ENCODE peak calls at places on chromosomes 13 and 19, in four cellular contexts. G, C, T and Y are unnamed samples.

GRCh38 chr19:952680-953500 is 27.1 kb downstream of the ARID3A start:
- DNase-seq in T (no peak), C (no peak), G (no peak), Y (peak)

GRCh38 chr19:18274776-18275356 is 614 bp upstream of the IQCN start:
- DNase-seq in G (no peak), T (peak), C (peak), Y (peak)

GRCh38 chr19:30090963-30091362 is 148.9 kb downstream of the URI1 start:
- DNase-seq in T (no peak), C (no peak), G (no peak), Y (no peak)

GRCh38 chr19:56314584-56315075 is at the start of gene ZSCAN5A:
- DNase-seq in C (peak), G (peak), T (peak), Y (peak)

GRCh38 chr13:112874751-112875300 is 94.2 kb upstream of the MCF2L start:
- DNase-seq in T (no peak), G (no peak), C (no peak), Y (no peak)

GRCh38 chr13:79883216-79883615 is 402.3 kb downstream of the NDFIP2 start:
- DNase-seq in T (no peak), G (no peak), C (no peak), Y (no peak)

GRCh38 chr13:64551755-64552154 is 2678.4 kb downstream of the PCDH9 start:
- DNase-seq in G (no peak), C (no peak), T (peak), Y (peak)

GRCh38 chr19:18021121-18021755 is 13.3 kb downstream of the ARRDC2 start:
- DNase-seq in T (peak), G (no peak), C (peak), Y (peak)

GRCh38 chr13:37984357-37984756 is 114.8 kb upstream of the TRPC4 start:
- DNase-seq in C (no peak), G (no peak), T (no peak), Y (no peak)

GRCh38 chr19:27894906-27895754 is 1317.8 kb downstream of the UQCRFS1 start:
- DNase-seq in C (no peak), T (no peak), G (no peak), Y (no peak)

GRCh38 chr19:45821103-45821521 is 6.0 kb upstream of the RSPH6A start:
- DNase-seq in G (no peak), T (no peak), C (no peak), Y (no peak)

GRCh38 chr19:679418-680286 is 3.5 kb downstream of the FSTL3 start:
- DNase-seq in C (peak), G (no peak), T (no peak), Y (peak)

GRCh38 chr19:27758626-27759505 is 1454.1 kb downstream of the UQCRFS1 start:
- DNase-seq in T (no peak), G (no peak), C (no peak), Y (no peak)

GRCh38 chr19:48629599-48630288 is 7.4 kb downstream of the DBP start:
- DNase-seq in G (no peak), T (peak), C (no peak), Y (peak)

GRCh38 chr19:29665215-29665825 is at the start of gene PLEKHF1:
- DNase-seq in C (peak), G (peak), T (peak), Y (peak)

GRCh38 chr13:64266024-64266423 is 2850.4 kb upstream of the PCDH20 start:
- DNase-seq in C (no peak), T (no peak), G (no peak), Y (no peak)

GRCh38 chr19:42942187-42942789 is 5.3 kb upstream of the PSG7 start:
- DNase-seq in T (no peak), C (no peak), G (no peak), Y (peak)

GRCh38 chr13:94192576-94192975 is 286.9 kb downstream of the DCT start:
- DNase-seq in T (peak), C (no peak), G (no peak), Y (no peak)

GRCh38 chr19:2290441-2291184 is 8.6 kb upstream of the PEAK3 start:
- DNase-seq in C (no peak), G (no peak), T (no peak), Y (peak)

GRCh38 chr13:20456737-20457136 is 68.9 kb downstream of the CRYL1 start:
- DNase-seq in C (no peak), T (no peak), G (no peak), Y (no peak)

GRCh38 chr13:30052127-30052526 is 201.7 kb upstream of the UBL3 start:
- DNase-seq in G (no peak), T (no peak), C (no peak), Y (no peak)

GRCh38 chr19:49592486-49593232 is 1.7 kb downstream of the PRR12 start:
- DNase-seq in T (no peak), G (no peak), C (no peak), Y (peak)

GRCh38 chr13:40328091-40328490 is 338.4 kb downstream of the FOXO1 start:
- DNase-seq in C (no peak), T (no peak), G (no peak), Y (no peak)

GRCh38 chr19:16367269-16367683 is 42.6 kb downstream of the KLF2 start:
- DNase-seq in C (no peak), G (no peak), T (no peak), Y (no peak)

GRCh38 chr13:44800626-44801025 is 188.6 kb downstream of the NUFIP1 start:
- DNase-seq in C (no peak), G (no peak), T (no peak), Y (no peak)

GRCh38 chr19:31127132-31127967 is 221.9 kb downstream of the TSHZ3 start:
- DNase-seq in C (no peak), G (no peak), T (peak), Y (no peak)

GRCh38 chr19:35098413-35099049 is 17.1 kb upstream of the FXYD3 start:
- DNase-seq in T (no peak), G (no peak), C (no peak), Y (no peak)

GRCh38 chr13:113748101-113748861 is 10.7 kb upstream of the TMEM255B start:
- DNase-seq in C (no peak), T (no peak), G (no peak), Y (no peak)

GRCh38 chr13:51137250-51137649 is 26.2 kb upstream of the C13orf42 start:
- DNase-seq in G (no peak), C (no peak), T (no peak), Y (no peak)